ENCODE peak calls at places on chromosomes 5 and 9, in eight cellular contexts. U is suprapubic skin, W is dorsolateral prefrontal cortex, S is AG10803, O is AG04450, G is HL-60, T is HCT116, R is lower lobe of right lung. B is an unnamed sample.

GRCh38 chr9:94672811-94673487 is 33.6 kb upstream of the FBP1 start:
- DNase-seq in W (no peak), T (no peak), O (no peak), G (no peak), R (no peak), U (no peak), S (peak), B (no peak)

GRCh38 chr9:111966851-111967250 is 70.2 kb downstream of the UGCG start:
- DNase-seq in R (no peak), S (peak), W (no peak), U (no peak), O (no peak), T (no peak), G (no peak), B (no peak)

GRCh38 chr9:35834260-35835215 is 5.5 kb downstream of the TMEM8B start:
- DNase-seq in G (no peak), W (no peak), O (no peak), U (peak), S (no peak), T (no peak), R (no peak), B (no peak)

GRCh38 chr9:16421534-16421933 is 448.9 kb downstream of the BNC2 start:
- DNase-seq in T (no peak), S (peak), U (no peak), W (no peak), G (no peak), R (no peak), O (no peak), B (no peak)

GRCh38 chr5:137621861-137622823 is 113.7 kb downstream of the KLHL3 start:
- DNase-seq in R (no peak), O (no peak), U (no peak), S (peak), W (peak), G (no peak), T (no peak), B (peak)

GRCh38 chr5:123813937-123814624 is 302.1 kb downstream of the CSNK1G3 start:
- DNase-seq in S (peak), W (no peak), U (no peak), O (no peak), T (no peak), G (no peak), R (no peak), B (no peak)

GRCh38 chr9:86349271-86349670 is 4.9 kb downstream of the TUT7 start:
- DNase-seq in S (peak), G (no peak), O (no peak), T (no peak), W (no peak), U (no peak), R (no peak), B (no peak)

GRCh38 chr9:117415584-117415937 is 704 bp upstream of the ASTN2 start:
- DNase-seq in T (no peak), U (no peak), W (no peak), S (no peak), O (no peak), G (no peak), R (no peak), B (no peak)

GRCh38 chr5:138282918-138283742 is 8.7 kb upstream of the GFRA3 start:
- DNase-seq in S (peak), W (no peak), R (peak), U (no peak), G (peak), O (peak), T (peak), B (no peak)

GRCh38 chr5:35924122-35924949 is 14.1 kb downstream of the CAPSL start:
- DNase-seq in G (no peak), S (peak), U (no peak), R (no peak), W (no peak), O (no peak), T (no peak), B (no peak)

GRCh38 chr9:38680827-38681226 is 39.1 kb downstream of the FAM240B start:
- DNase-seq in U (no peak), G (no peak), T (no peak), S (peak), W (no peak), R (no peak), O (no peak), B (no peak)

GRCh38 chr9:133460405-133461175 is 812 bp downstream of the CACFD1 start:
- DNase-seq in G (no peak), T (no peak), R (peak), O (no peak), W (peak), S (peak), U (peak), B (no peak)

GRCh38 chr9:70772591-70772990 is 348.8 kb downstream of the TRPM3 start:
- DNase-seq in R (no peak), U (no peak), S (no peak), G (no peak), O (no peak), W (no peak), T (no peak), B (no peak)

GRCh38 chr9:5493597-5494511 is 16.5 kb upstream of the PDCD1LG2 start:
- DNase-seq in O (no peak), G (peak), W (no peak), U (no peak), T (no peak), R (peak), S (peak), B (peak)

GRCh38 chr5:73856972-73857371 is 231.0 kb downstream of the ARHGEF28 start:
- DNase-seq in R (no peak), W (no peak), S (peak), U (no peak), O (no peak), G (no peak), T (no peak), B (no peak)

GRCh38 chr5:131268758-131269370 is 5.0 kb downstream of the CDC42SE2 start:
- DNase-seq in S (peak), G (no peak), T (no peak), O (no peak), U (no peak), W (no peak), R (no peak), B (no peak)

GRCh38 chr9:71795097-71795807 is 26.9 kb upstream of the CEMIP2 start:
- DNase-seq in S (no peak), R (no peak), O (no peak), U (no peak), T (no peak), G (no peak), W (no peak), B (no peak)

GRCh38 chr5:74829413-74829812 is 36.8 kb downstream of the FAM169A start:
- DNase-seq in G (no peak), U (no peak), S (no peak), W (no peak), T (no peak), R (no peak), O (no peak), B (no peak)

GRCh38 chr9:37032713-37033112 is 1.4 kb downstream of the PAX5 start:
- DNase-seq in T (no peak), S (no peak), G (no peak), O (no peak), R (no peak), U (no peak), W (no peak), B (no peak)

GRCh38 chr5:136031713-136032112 is 2.9 kb downstream of the TGFBI start:
- DNase-seq in T (no peak), O (no peak), U (no peak), S (peak), W (no peak), R (no peak), G (no peak), B (no peak)

GRCh38 chr5:95471447-95471846 is 80.3 kb downstream of the FAM81B start:
- DNase-seq in T (no peak), R (peak), O (no peak), U (no peak), S (no peak), G (no peak), W (no peak), B (no peak)

GRCh38 chr5:103973669-103974068 is 411.1 kb upstream of the NUDT12 start:
- DNase-seq in U (no peak), W (no peak), T (no peak), R (no peak), S (no peak), G (no peak), O (no peak), B (no peak)
- TF ChIP-seq CTCF in U (no peak), W (no peak), T (peak), R (no peak), S (no peak), G (no peak), O (peak), B (no peak)

GRCh38 chr5:60583598-60583997 is 116.4 kb downstream of the DEPDC1B start:
- DNase-seq in U (no peak), R (no peak), T (no peak), G (no peak), O (no peak), W (no peak), S (no peak), B (no peak)

GRCh38 chr5:60585618-60586017 is 114.3 kb downstream of the DEPDC1B start:
- DNase-seq in U (no peak), G (no peak), O (no peak), R (no peak), W (no peak), S (no peak), T (no peak), B (no peak)

GRCh38 chr5:60584304-60584703 is 115.7 kb downstream of the DEPDC1B start:
- DNase-seq in S (no peak), U (no peak), W (no peak), T (no peak), G (no peak), R (no peak), O (no peak), B (no peak)

GRCh38 chr5:60590172-60590571 is 109.8 kb downstream of the DEPDC1B start:
- DNase-seq in O (no peak), W (no peak), R (no peak), S (no peak), U (no peak), T (no peak), G (no peak), B (no peak)

GRCh38 chr5:60586307-60586901 is 113.6 kb downstream of the DEPDC1B start:
- DNase-seq in S (peak), T (peak), W (no peak), O (no peak), U (no peak), R (no peak), G (no peak), B (no peak)
- TF ChIP-seq CTCF in S (peak), T (no peak), W (peak), O (peak), U (peak), R (peak), G (no peak), B (peak)

DNA sequence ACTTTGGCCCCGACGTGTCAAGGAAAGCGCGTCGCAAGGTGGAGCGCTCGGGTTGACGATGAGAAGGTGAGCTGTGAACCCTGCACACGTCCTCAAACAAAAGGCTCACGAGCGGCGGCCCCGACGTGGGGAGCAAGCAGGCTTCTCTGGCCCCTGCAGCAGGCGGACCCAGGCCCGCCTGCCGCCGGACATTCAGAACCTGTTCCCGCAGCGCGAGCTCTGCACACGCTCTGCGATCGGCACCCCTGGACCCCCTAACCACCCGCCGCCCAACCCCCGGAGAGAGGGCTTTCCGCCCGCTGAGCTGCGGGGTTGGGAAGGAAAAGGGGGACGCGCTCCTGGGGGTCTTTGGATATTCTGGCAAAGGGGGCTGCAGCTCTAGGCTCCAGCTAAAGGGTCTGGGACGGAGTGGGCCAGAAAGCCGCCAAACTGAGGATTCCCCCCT is 1.2 kb downstream of the FBN2 start:
- DNase-seq in T (no peak), S (no peak), O (no peak), R (no peak), G (no peak), W (no peak), U (no peak), B (no peak)
- TF ChIP-seq CTCF in T (no peak), S (no peak), O (no peak), R (no peak), G (no peak), W (no peak), U (no peak), B (no peak)

GRCh38 chr9:114539718-114540410 is 34.6 kb upstream of the WHRN start:
- DNase-seq in T (no peak), O (no peak), U (no peak), R (no peak), S (no peak), G (no peak), W (no peak), B (no peak)

GRCh38 chr9:114532561-114533237 is 27.4 kb upstream of the WHRN start:
- DNase-seq in G (no peak), W (no peak), U (no peak), T (no peak), S (no peak), R (no peak), O (no peak), B (no peak)

DNA sequence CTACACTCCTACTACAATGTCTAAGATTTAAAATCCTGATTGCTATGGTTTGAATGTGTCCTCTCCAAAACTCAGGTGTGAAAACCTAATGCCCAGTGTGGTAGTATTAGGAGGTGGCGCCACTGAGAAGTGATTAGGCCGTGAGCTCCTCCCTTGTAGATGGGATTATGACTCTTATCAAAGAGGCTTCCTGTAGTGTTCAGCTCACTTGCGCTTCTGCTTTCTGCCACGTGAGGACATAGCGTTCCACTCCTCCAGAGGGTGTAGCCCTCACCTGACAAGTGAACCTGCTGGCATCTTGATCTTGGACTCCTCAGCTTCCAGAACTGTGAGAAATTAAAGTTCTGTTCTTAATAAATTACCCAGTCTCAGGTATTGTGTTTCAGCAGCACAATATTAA is 33.0 kb upstream of the WHRN start:
- DNase-seq in W (no peak), T (peak), U (no peak), G (peak), S (no peak), R (no peak), O (no peak), B (no peak)
- TF ChIP-seq CTCF in W (no peak), T (peak), U (peak), G (peak), S (no peak), R (peak), O (no peak), B (no peak)

GRCh38 chr5:89690331-89690730 is 719.2 kb downstream of the CETN3 start:
- DNase-seq in S (no peak), G (no peak), U (no peak), R (no peak), O (no peak), T (no peak), W (no peak), B (no peak)

GRCh38 chr5:89686081-89686765 is 723.3 kb downstream of the CETN3 start:
- DNase-seq in W (no peak), T (no peak), G (no peak), R (no peak), U (no peak), O (no peak), S (no peak), B (no peak)
- TF ChIP-seq CTCF in W (no peak), T (no peak), G (no peak), R (no peak), U (no peak), O (no peak), S (no peak), B (no peak)

GRCh38 chr5:141398608-141399007 is 861 bp downstream of the PCDHGB5 start:
- DNase-seq in G (no peak), O (no peak), W (no peak), U (no peak), T (no peak), S (no peak), R (no peak), B (no peak)
- TF ChIP-seq CTCF in G (no peak), O (no peak), W (no peak), U (no peak), T (no peak), S (no peak), R (no peak), B (no peak)

GRCh38 chr5:891837-892389 is 688 bp downstream of the BRD9 start:
- DNase-seq in G (peak), R (no peak), W (no peak), S (peak), U (peak), T (no peak), O (no peak), B (no peak)

GRCh38 chr5:893137-893506 is 438 bp downstream of the TRIP13 start:
- DNase-seq in W (no peak), U (no peak), O (no peak), G (no peak), T (no peak), S (no peak), R (no peak), B (no peak)

GRCh38 chr5:893711-894110 is 1.0 kb downstream of the TRIP13 start:
- DNase-seq in G (no peak), S (no peak), R (no peak), T (no peak), U (peak), O (no peak), W (no peak), B (no peak)

GRCh38 chr5:891117-891836 is 1.3 kb downstream of the BRD9 start:
- DNase-seq in T (peak), S (no peak), O (no peak), U (peak), R (no peak), G (peak), W (no peak), B (no peak)

DNA sequence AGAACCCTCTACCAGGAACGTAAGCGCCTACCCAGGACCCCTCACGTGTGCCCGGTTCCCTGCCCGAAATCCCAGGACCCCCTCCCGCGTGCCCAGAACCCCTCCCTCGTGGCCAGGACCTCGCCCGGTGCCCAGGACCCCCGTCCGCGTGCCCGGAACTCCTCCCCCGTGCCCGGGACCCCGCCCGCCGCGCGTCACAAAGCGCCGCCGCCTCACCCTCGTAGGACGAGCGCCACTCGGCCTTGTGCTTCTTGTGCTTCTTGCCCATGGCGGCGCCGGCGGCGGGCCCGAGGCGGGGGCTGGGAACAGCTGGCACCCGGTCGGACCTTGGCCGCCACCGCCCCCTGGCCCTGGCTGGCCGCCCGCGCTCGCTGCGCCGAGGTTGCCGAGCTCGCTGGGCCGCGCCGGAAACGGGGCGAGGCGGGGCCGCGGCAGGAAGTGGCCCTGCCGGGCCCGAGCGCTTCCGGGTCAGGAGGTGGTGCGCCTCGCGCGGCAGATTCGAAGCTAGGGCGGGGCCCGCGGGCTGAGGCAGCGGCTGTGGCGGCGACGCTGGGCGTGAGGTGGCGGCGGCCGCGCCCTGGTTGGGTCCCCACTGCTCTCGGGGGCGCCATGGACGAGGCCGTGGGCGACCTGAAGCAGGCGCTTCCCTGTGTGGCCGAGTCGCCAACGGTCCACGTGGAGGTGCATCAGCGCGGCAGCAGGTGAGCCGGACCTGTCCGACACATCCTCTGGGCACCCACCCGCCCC is at the start of the genes BRD9 and TRIP13:
- DNase-seq in W (peak), U (peak), S (peak), R (peak), G (peak), T (peak), O (no peak), B (peak)
- TF ChIP-seq CTCF in W (no peak), U (no peak), S (no peak), R (peak), G (no peak), T (no peak), O (no peak), B (no peak)

GRCh38 chr5:173493846-173494245 is 122.6 kb downstream of the BOD1 start:
- DNase-seq in R (no peak), G (no peak), S (no peak), T (no peak), O (no peak), U (no peak), W (no peak), B (no peak)

GRCh38 chr5:173496883-173497255 is 119.6 kb downstream of the BOD1 start:
- DNase-seq in S (no peak), G (no peak), U (no peak), W (no peak), T (no peak), O (no peak), R (no peak), B (no peak)

GRCh38 chr5:173496129-173496882 is 120.1 kb downstream of the BOD1 start:
- DNase-seq in O (no peak), U (no peak), W (no peak), T (no peak), R (no peak), G (no peak), S (no peak), B (no peak)

GRCh38 chr5:173494446-173494845 is 122.0 kb downstream of the BOD1 start:
- DNase-seq in W (no peak), S (no peak), T (no peak), O (no peak), G (no peak), U (no peak), R (no peak), B (no peak)

DNA sequence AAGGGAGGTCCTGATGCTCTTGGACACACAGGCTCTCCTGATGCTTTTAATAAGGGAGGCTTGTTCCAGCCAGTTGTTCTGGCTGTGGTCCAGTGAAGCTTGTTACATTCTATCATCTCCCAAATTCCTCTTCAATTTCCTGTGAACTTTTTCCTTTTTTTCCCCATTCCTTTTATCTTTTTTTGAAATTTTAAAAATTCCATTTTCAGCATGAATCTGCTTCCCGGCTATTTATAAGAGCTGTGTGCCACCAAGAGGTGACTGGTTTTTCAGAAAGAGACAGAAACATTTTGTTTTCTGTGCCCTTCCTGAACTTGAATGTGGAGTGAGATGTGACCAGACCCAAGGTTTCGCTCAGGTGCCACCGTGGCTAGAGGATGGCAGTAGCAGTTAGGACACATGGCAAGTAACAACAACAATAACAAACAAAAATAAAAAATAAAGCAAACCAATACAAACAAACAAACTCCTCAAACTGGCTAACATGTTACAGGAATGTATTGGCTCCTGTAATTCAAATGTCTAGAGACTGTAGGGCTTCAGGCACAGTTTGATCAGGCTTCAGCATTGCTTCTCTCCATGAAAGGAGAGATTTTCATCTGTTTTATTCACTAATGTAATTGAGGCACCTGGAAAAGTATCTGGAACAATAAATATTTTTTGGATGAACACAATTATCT is 121.1 kb downstream of the BOD1 start:
- DNase-seq in S (peak), O (no peak), G (no peak), R (no peak), U (no peak), T (no peak), W (no peak), B (no peak)
- TF ChIP-seq CTCF in S (peak), O (no peak), G (no peak), R (no peak), U (no peak), T (no peak), W (peak), B (no peak)

GRCh38 chr5:144142030-144142825 is 28.2 kb downstream of the YIPF5 start:
- DNase-seq in R (no peak), G (no peak), W (no peak), T (peak), U (no peak), O (peak), S (peak), B (no peak)
- TF ChIP-seq CTCF in R (peak), G (no peak), W (peak), T (peak), U (peak), O (peak), S (peak), B (peak)